ENCODE peak calls at places on chromosomes 6 and 20, in four cellular contexts. E is hepatocyte; S is kidney; T is CD8-positive, alpha-beta memory T cell. Y is an unnamed sample. For H3K4me1, the result is how much of the 10 kb centered on the place peaks cover.

GRCh38 chr6:3977875-3978711 is 100.8 kb downstream of the FAM217A start:
- DNase-seq in E (peak), S (no peak), T (peak), Y (peak)

GRCh38 chr6:53796791-53797190 is 2.0 kb downstream of the LRRC1 start:
- DNase-seq in E (no peak), S (no peak), T (no peak), Y (no peak)

GRCh38 chr6:168948002-168948401 is 305.6 kb downstream of the THBS2 start:
- DNase-seq in E (no peak), S (no peak), T (no peak), Y (no peak)

GRCh38 chr20:9160341-9160740 is 91.5 kb downstream of the PLCB4 start:
- DNase-seq in E (no peak), S (no peak), T (no peak), Y (no peak)

GRCh38 chr20:4973330-4974097 is 27.8 kb downstream of the SLC23A2 start:
- DNase-seq in E (peak), S (peak), T (peak), Y (no peak)

GRCh38 chr6:71408966-71409723 is 120.5 kb downstream of the OGFRL1 start:
- DNase-seq in E (no peak), S (no peak), T (no peak), Y (no peak)

GRCh38 chr6:35218021-35218420 is 4.3 kb downstream of the SCUBE3 start:
- DNase-seq in E (peak), S (no peak), T (no peak), Y (peak)

GRCh38 chr20:16479666-16480065 is 93.6 kb downstream of the KIF16B start:
- DNase-seq in E (peak), S (no peak), T (no peak), Y (no peak)

GRCh38 chr6:85641522-85641915 is 1.2 kb downstream of the SYNCRIP start:
- DNase-seq in E (no peak), S (no peak), T (no peak), Y (no peak)

GRCh38 chr6:101956961-101957360 is 563.5 kb downstream of the GRIK2 start:
- DNase-seq in E (no peak), S (no peak), T (no peak), Y (no peak)

GRCh38 chr6:99512033-99512432 is 3.2 kb downstream of the USP45 start:
- DNase-seq in E (no peak), S (no peak), T (no peak), Y (no peak)

GRCh38 chr6:170088349-170088951 is 202.4 kb downstream of the DLL1 start:
- DNase-seq in E (no peak), S (peak), T (no peak), Y (no peak)

GRCh38 chr6:17179246-17180073 is 77.6 kb downstream of the STMND1 start:
- DNase-seq in E (no peak), S (no peak), T (no peak), Y (no peak)

GRCh38 chr6:71368284-71368683 is 79.7 kb downstream of the OGFRL1 start:
- DNase-seq in E (no peak), S (no peak), T (no peak), Y (no peak)

GRCh38 chr6:118967239-118967638 is 32.3 kb upstream of the MCM9 start:
- DNase-seq in E (no peak), S (no peak), T (no peak), Y (no peak)

GRCh38 chr6:24431045-24431451 is 28.3 kb downstream of the MRS2 start:
- DNase-seq in E (peak), S (no peak), T (peak), Y (peak)

GRCh38 chr6:128302942-128303341 is 217.5 kb downstream of the PTPRK start:
- DNase-seq in E (no peak), S (no peak), T (no peak), Y (no peak)

GRCh38 chr6:161660666-161661571 is 387.1 kb upstream of the AGPAT4 start:
- DNase-seq in E (no peak), S (no peak), T (no peak), Y (no peak)

GRCh38 chr20:47665221-47665991 is 119.9 kb downstream of the SULF2 start:
- DNase-seq in E (no peak), S (no peak), T (no peak), Y (no peak)

GRCh38 chr20:47365023-47365764 is 8.7 kb upstream of the ZMYND8 start:
- DNase-seq in E (no peak), S (no peak), T (no peak), Y (no peak)

GRCh38 chr6:30611150-30611855 is 5.7 kb downstream of the PPP1R10 start:
- DNase-seq in E (no peak), S (no peak), T (no peak), Y (no peak)

GRCh38 chr20:59772931-59773913 is 160.2 kb downstream of the SYCP2 start:
- DNase-seq in E (no peak), S (no peak), T (no peak), Y (no peak)

GRCh38 chr20:46011631-46012482 is 3.1 kb downstream of the MMP9 start:
- DNase-seq in E (no peak), S (peak), T (no peak), Y (peak)

GRCh38 chr6:34182751-34183531 is 37.1 kb upstream of the GRM4 start:
- DNase-seq in E (no peak), S (peak), T (peak), Y (no peak)

GRCh38 chr6:156379392-156379910 is 397.7 kb upstream of the ARID1B start:
- DNase-seq in E (no peak), S (no peak), T (no peak), Y (no peak)

GRCh38 chr6:105258816-105259215 is 79.0 kb upstream of the POPDC3 start:
- DNase-seq in E (no peak), S (no peak), T (no peak), Y (peak)

GRCh38 chr6:30614044-30614842 is 2.8 kb downstream of the PPP1R10 start:
- DNase-seq in E (no peak), S (no peak), T (no peak), Y (no peak)

GRCh38 chr6:17836298-17836697 is 129.6 kb upstream of the NUP153 start:
- DNase-seq in E (no peak), S (no peak), T (no peak), Y (no peak)

GRCh38 chr6:116278853-116279231 is 888 bp downstream of the TSPYL1 start:
- DNase-seq in E (no peak), S (peak), T (no peak), Y (peak)

GRCh38 chr6:137880633-137881521 is 13.8 kb downstream of the TNFAIP3 start:
- DNase-seq in E (no peak), S (no peak), T (peak), Y (no peak)

GRCh38 chr6:39347906-39348585 is 25.5 kb upstream of the KCNK16 start:
- DNase-seq in E (peak), S (peak), T (peak), Y (peak)

GRCh38 chr6:113830140-113830539 is 27.0 kb upstream of the MARCKS start:
- DNase-seq in E (no peak), S (no peak), T (no peak), Y (no peak)

GRCh38 chr6:113837170-113837569 is 20.0 kb upstream of the MARCKS start:
- DNase-seq in E (no peak), S (no peak), T (no peak), Y (no peak)

GRCh38 chr6:113828984-113829701 is 28.0 kb upstream of the MARCKS start:
- DNase-seq in E (no peak), S (no peak), T (no peak), Y (no peak)

GRCh38 chr6:113829702-113830058 is 27.5 kb upstream of the MARCKS start:
- DNase-seq in E (peak), S (no peak), T (no peak), Y (peak)

DNA sequence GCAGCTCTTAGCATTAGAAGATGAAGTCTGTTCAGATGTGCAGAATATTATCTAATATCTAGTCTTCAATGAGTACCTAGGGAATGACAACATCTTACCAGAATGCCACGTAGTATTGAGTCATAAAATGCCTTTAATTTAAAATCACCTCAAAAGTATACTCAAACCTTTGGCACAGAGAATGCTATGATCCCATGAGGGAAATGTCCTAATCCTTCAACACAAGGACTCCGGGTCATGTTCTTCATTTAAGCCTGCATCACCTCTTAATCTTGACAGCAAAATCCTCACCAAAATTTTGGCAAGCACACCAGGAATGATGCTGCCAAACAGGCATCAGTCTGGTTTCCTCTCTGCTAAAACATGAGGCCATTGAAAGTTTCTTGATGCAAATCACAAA is 23.6 kb upstream of the MARCKS start:
- DNase-seq in E (no peak), S (no peak), T (no peak), Y (peak)
- H3K4me3 ChIP-seq in E (no peak), S (no peak), T (no peak), Y (no peak)

GRCh38 chr20:50385733-50386640 is 124.2 kb upstream of the PTPN1 start:
- DNase-seq in E (no peak), S (peak), T (peak), Y (no peak)

GRCh38 chr20:50388733-50389436 is 121.3 kb upstream of the PTPN1 start:
- DNase-seq in E (no peak), S (no peak), T (no peak), Y (no peak)

GRCh38 chr20:50387218-50387995 is 122.8 kb upstream of the PTPN1 start:
- DNase-seq in E (no peak), S (no peak), T (no peak), Y (peak)

GRCh38 chr20:50387996-50388332 is 122.2 kb upstream of the PTPN1 start:
- DNase-seq in E (no peak), S (peak), T (no peak), Y (peak)

DNA sequence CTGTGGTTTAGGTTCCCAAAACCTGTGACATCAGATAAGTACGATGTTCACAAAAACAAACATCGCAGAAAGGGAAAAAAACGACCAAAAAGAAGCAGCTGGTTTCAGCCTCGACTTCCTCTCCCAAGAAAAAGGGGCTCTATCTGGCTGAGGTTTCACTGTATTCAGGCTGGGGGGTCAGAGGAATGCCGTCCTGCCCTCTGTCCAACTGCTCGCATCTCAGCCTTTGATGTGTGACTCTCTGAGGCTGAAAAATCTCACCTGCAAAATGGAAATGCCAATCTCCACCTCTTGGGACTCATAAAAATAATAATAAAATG is 123.6 kb upstream of the PTPN1 start:
- DNase-seq in E (no peak), S (no peak), T (no peak), Y (no peak)
- H3K4me1 ChIP-seq in E (under half), S (under half), T (under half), Y (under half)

DNA sequence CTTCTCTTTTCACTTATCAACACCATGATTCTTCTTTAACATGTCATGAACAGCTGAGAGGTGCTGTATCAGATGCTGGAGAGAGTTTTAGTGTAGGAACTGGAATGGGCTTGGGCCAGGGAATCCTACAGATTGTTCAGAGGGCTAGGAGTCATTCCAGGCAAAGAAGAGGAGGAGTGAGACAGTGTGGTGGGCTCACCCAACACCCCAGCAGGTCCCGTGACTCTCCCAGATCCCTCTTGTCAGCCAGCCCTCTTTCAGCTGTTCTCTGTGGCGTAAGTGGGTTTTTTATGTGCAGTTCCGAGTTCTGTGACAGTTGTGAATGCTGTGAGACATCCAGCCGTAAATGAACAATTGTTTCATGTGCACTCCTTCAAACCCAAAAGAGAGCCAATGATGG is 31.4 kb upstream of the CEP162 start:
- DNase-seq in E (no peak), S (no peak), T (no peak), Y (peak)
- H3K27ac ChIP-seq in E (no peak), S (no peak), T (no peak), Y (no peak)

DNA sequence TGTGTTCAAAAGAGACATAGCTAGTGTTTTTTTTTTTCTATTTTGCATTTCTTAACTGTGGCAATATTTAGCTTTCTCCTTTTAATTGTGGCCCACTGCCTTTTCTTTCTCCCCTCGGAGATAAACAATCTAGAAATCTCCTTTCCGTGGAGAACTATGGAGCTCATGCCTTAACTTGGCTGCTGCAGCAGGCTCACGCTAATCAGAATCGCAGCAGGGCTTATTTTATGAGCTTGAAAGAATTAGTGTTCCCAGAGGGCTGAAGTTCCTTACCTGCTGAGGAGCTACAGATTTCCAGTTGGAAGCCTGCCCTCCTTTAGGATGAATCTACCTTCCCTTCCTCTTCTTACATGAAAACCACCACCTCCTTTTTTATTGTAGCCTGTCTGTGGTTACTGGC is 35.6 kb downstream of the CTNNBL1 start:
- DNase-seq in E (no peak), S (no peak), T (no peak), Y (no peak)
- H3K4me3 ChIP-seq in E (no peak), S (no peak), T (no peak), Y (no peak)

DNA sequence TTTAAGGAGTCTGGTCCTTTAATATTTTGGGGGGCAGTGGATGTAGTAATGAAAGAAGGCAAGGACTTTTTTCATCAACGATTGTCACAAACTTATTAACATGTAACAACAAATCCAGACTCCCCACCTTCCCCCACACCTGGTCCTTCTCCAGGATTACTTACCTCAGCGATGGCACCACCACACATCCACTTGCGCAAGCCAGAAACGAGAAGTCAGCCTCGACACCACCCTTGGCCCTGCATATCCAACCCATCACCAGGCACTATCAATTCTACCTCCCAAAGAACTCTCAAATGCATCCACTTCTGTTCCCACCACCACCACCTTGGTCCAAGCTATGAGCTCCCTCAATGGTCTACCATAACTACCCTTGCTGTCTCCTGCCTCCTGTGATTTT is 6.6 kb downstream of the EZR start:
- DNase-seq in E (no peak), S (no peak), T (no peak), Y (no peak)
- H3K4me1 ChIP-seq in E (half or more), S (under half), T (half or more), Y (half or more)

GRCh38 chr6:79706527-79706926 is 75.4 kb downstream of the SH3BGRL2 start:
- DNase-seq in E (no peak), S (no peak), T (no peak), Y (no peak)

GRCh38 chr6:79710127-79710526 is 79.0 kb downstream of the SH3BGRL2 start:
- DNase-seq in E (no peak), S (no peak), T (no peak), Y (no peak)

GRCh38 chr6:79705456-79705995 is 74.4 kb downstream of the SH3BGRL2 start:
- DNase-seq in E (no peak), S (no peak), T (no peak), Y (no peak)

GRCh38 chr6:79707621-79708020 is 76.5 kb downstream of the SH3BGRL2 start:
- DNase-seq in E (no peak), S (no peak), T (no peak), Y (no peak)

DNA sequence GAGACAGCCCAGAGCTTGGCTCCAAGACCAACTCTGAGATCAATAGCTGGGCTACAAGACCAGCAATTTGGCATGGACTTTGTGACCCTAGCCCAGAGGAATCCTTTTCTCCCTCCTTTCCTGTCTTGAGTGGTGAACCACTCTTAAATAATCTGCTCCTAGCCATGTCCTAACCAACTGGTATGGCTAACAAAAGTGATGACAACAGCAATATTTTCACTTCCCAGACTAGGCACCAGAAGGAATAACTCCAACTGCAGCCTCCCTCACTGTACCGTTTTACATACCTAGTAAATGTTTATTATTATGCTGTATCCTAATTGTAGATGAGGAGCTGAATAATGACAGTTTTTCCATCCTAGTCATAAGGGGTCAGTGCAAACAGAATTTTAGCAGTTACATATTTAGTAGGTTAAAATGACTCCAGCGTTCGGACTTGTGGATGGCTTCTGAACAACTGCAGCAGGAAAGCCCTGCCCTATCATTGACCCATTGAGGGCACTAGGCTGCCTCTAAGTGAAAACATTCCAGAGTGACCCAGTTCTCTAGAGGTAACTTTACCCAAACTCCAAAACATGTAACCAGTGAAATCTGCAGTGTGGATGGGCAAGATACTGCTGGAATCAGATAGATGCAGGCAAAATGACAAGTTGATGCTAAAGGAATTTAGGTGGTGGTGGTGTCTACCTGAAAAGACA is 77.1 kb downstream of the SH3BGRL2 start:
- DNase-seq in E (no peak), S (no peak), T (no peak), Y (no peak)
- H3K27ac ChIP-seq in E (no peak), S (no peak), T (no peak), Y (no peak)

DNA sequence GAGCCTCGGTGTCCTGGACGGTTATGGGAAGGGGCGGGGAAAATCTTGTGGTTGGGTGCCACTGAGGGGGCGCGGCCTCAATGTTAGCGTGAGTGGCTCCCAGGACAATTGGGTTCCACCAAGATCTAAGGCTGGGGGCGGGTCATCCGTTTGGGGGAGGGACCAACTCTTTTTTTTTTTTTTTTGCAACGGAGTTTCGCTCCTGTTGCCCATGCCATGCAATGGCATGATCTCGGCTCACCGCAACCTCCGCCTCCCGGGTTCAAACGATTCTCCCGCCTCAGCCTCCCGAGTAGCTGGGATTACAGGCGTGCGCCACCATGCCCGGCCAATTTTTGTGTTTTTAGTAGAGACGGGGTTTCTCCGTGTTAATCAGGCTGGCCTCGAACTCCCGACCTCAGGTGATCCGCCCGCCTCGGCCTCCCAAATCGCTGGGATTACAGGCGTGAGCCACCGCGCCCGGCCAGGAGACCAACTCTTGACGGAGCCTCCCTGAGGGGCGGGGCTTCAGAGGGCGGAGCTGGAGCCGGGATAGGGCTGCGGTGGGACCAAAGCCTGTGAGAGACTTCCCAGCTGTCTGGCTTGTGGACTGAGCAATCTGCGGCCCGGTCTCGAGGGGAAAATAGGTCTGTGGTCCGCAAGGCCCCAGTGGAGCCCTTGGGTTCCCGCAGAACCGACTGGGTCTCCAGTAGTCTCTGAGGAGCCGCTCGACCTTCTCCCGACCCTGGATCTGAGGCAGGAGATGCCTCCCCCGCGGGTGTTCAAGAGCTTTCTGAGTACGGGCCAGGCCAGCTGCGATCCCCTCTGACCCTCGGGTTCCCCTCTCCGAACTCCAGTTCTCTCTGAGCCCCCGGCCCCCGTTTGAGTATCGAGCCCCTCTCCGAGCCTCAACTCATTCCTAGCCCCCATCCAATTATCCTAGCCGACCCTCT is 1.1 kb downstream of the SPAG4 start:
- DNase-seq in E (peak), S (peak), T (no peak), Y (peak)
- H3K4me3 ChIP-seq in E (no peak), S (peak), T (peak), Y (peak)